ENCODE peak calls at places on chromosomes 16 and 17, in four cellular contexts. M, O, T and L are unnamed samples.

GRCh38 chr17:6084226-6085161 is 14.3 kb downstream of the WSCD1 start:
- DNase-seq in T (no peak), M (no peak), O (no peak), L (no peak)

GRCh38 chr16:66713076-66713475 is 16.5 kb upstream of the CMTM4 start:
- DNase-seq in O (no peak), M (no peak), T (no peak), L (no peak)

GRCh38 chr17:55237268-55237667 is 27.5 kb upstream of the HLF start:
- DNase-seq in M (no peak), O (no peak), T (no peak), L (no peak)

GRCh38 chr17:61457226-61457983 is 5.2 kb downstream of the TBX4 start:
- DNase-seq in M (no peak), O (peak), T (no peak), L (no peak)

GRCh38 chr16:65339062-65339461 is 217.2 kb upstream of the CDH11 start:
- DNase-seq in O (no peak), M (no peak), T (no peak), L (no peak)

GRCh38 chr17:1574697-1575471 is 12.3 kb upstream of the PITPNA start:
- DNase-seq in O (no peak), M (no peak), T (no peak), L (no peak)

GRCh38 chr17:46126840-46127239 is 66.4 kb downstream of the KANSL1 start:
- DNase-seq in O (no peak), T (no peak), M (no peak), L (no peak)

GRCh38 chr17:78706271-78706915 is 75.7 kb downstream of the CYTH1 start:
- DNase-seq in T (no peak), M (peak), O (no peak), L (no peak)

GRCh38 chr16:54633943-54634362 is 296.7 kb upstream of the IRX5 start:
- DNase-seq in T (peak), M (peak), O (no peak), L (no peak)

GRCh38 chr17:60840456-60840855 is 162.8 kb downstream of the BCAS3 start:
- DNase-seq in T (no peak), M (no peak), O (no peak), L (no peak)

GRCh38 chr17:2484876-2485275 is 26.8 kb downstream of the METTL16 start:
- DNase-seq in O (no peak), M (no peak), T (no peak), L (no peak)

GRCh38 chr17:6567528-6568185 is 11.3 kb upstream of the PITPNM3 start:
- DNase-seq in T (no peak), O (peak), M (peak), L (no peak)

GRCh38 chr17:78991017-78991783 is 11.5 kb upstream of the LGALS3BP start:
- DNase-seq in T (no peak), O (no peak), M (peak), L (no peak)

GRCh38 chr17:36591434-36592315 is at the start of gene DHRS11:
- DNase-seq in T (peak), O (peak), M (peak), L (no peak)

GRCh38 chr16:89015271-89015859 is 38.4 kb upstream of the CBFA2T3 start:
- DNase-seq in T (no peak), M (no peak), O (peak), L (no peak)

GRCh38 chr17:56979091-56979480 is 1.2 kb downstream of the SCPEP1 start:
- DNase-seq in T (no peak), M (no peak), O (no peak), L (no peak)

GRCh38 chr16:31333686-31334649 is 21.0 kb upstream of the ITGAX start:
- DNase-seq in O (no peak), T (peak), M (no peak), L (peak)

GRCh38 chr16:80973991-80974390 is 32.7 kb downstream of the CMC2 start:
- DNase-seq in M (no peak), T (no peak), O (no peak), L (no peak)

GRCh38 chr16:27920391-27920891 is 143.1 kb downstream of the GSG1L start:
- DNase-seq in T (peak), M (no peak), O (no peak), L (no peak)

GRCh38 chr16:88754912-88755744 is 29.9 kb downstream of the PIEZO1 start:
- DNase-seq in O (no peak), M (no peak), T (no peak), L (no peak)

GRCh38 chr16:20023190-20023589 is 50.5 kb downstream of the GPR139 start:
- DNase-seq in M (no peak), T (no peak), O (no peak), L (no peak)

GRCh38 chr16:22300427-22301071 is 3.3 kb downstream of the POLR3E start:
- DNase-seq in T (no peak), O (no peak), M (peak), L (no peak)

GRCh38 chr16:3637371-3637923 is 17.0 kb upstream of the DNASE1 start:
- DNase-seq in T (no peak), O (no peak), M (peak), L (no peak)

GRCh38 chr17:45277216-45277849 is 15.4 kb upstream of the SPATA32 start:
- DNase-seq in O (no peak), T (peak), M (peak), L (peak)

GRCh38 chr16:81714593-81714992 is 64.5 kb upstream of the PLCG2 start:
- DNase-seq in T (no peak), O (no peak), M (no peak), L (no peak)

GRCh38 chr17:67682196-67682595 is 35.5 kb upstream of the NOL11 start:
- DNase-seq in O (no peak), M (peak), T (no peak), L (no peak)

GRCh38 chr17:80284631-80285030 is 24.0 kb downstream of the RNF213 start:
- DNase-seq in O (no peak), M (no peak), T (no peak), L (no peak)

GRCh38 chr17:75350029-75350428 is 55.4 kb downstream of the GRB2 start:
- DNase-seq in T (no peak), M (no peak), O (no peak), L (no peak)

GRCh38 chr17:46979023-46979870 is at the start of gene RPRML:
- DNase-seq in T (no peak), O (peak), M (peak), L (no peak)

DNA sequence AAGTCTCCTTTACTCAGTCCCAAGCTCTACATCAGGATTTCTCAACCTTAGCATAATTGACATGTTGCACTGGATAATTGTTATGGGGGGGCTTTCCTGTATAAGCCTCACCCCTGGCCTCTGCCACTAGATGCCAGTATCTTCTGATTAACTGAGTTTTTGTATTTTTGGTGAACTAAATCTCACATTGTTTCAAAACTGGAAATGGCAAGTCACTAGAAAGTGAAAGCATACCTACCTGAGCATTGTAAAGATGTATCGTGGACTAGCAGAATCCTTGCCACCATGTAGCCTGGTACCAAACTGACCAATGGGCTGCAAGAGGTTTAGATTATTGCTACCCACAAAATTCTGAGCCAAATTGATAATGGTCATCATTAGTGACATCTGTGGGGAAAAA is 15.0 kb downstream of the TOP2A start:
- DNase-seq in T (no peak), O (no peak), M (no peak), L (no peak)
- TF ChIP-seq CTCF in T (no peak), O (no peak), M (no peak), L (no peak)

GRCh38 chr17:49225554-49226236 is 4.9 kb downstream of the PHOSPHO1 start:
- DNase-seq in T (no peak), M (no peak), O (no peak), L (no peak)
- TF ChIP-seq POLR2AphosphoS5 in T (no peak), M (no peak), O (no peak), L (no peak)

GRCh38 chr17:49703557-49704277 is 4.0 kb downstream of the SLC35B1 start:
- DNase-seq in M (no peak), T (peak), O (no peak), L (no peak)
- TF ChIP-seq CTCF in M (peak), T (peak), O (peak), L (peak)

GRCh38 chr16:85963746-85964370 is 64.9 kb downstream of the IRF8 start:
- DNase-seq in O (no peak), M (peak), T (no peak), L (no peak)
- TF ChIP-seq POLR2AphosphoS5 in O (no peak), M (peak), T (no peak), L (no peak)

DNA sequence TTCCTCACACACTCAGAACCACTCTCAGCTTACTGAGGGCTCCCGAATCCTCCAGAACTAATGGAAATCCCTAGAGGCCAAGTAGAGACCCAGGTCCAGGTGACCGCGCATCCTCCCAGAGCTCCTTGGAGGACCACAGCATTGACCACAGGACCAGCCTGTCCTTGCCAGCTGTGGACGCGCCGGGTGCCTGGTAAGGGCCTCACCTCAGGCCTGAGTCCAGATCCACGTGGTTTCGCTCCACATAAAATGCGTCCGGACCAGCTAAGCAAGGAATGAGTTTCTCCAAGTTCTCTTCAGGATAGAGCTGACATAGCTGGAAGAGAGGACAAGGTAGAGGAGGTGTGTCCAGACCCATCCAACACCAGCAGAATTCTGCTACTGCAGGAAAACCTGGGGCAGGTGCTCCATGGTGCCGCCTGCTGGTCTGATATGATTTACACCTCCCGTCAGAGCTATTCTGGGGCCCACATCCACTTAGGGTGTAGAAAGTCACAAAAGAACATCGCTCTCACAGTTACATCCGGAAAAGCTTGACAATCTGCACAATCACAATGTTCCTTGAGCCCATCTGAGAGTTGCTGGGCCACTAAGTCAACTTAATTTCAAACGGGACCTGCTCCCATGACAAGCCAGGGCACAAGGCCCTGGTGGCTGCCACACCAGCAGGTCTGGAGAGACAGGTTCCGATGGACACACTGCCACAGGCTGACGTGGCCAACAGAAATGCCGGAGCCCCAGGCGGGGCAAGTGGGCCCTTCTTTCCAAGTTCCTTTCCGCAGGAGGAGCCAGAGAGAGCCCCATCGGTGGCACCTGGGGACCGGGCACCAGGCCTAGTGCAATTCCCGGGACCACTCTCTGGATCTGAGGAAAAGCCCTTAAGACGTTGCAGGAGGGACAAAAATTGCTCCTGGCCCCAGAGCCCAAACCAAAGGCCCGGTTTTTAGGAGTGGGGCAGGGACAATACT is 28.5 kb downstream of the MAP1LC3B start:
- DNase-seq in T (no peak), O (no peak), M (no peak), L (no peak)
- TF ChIP-seq CTCF in T (peak), O (no peak), M (no peak), L (no peak)